ENCODE peak calls at places on chromosomes 7 and 10, in ten cellular contexts. M is breast epithelium, C is upper lobe of right lung, X is heart right ventricle, P is RWPE2, Z is psoas muscle, R is ovary, H is Peyer's patch, J is thoracic aorta, E is spleen. F is an unnamed sample.
A peak's percentile ranks its signal among the peaks of the same experiment; 100 is the strongest.

GRCh38 chr10:77510695-77511094 is 126.9 kb downstream of the KCNMA1 start:
- DNase-seq in M (no peak), C (no peak), X (no peak), P (no peak), Z (no peak), R (no peak), H (no peak), J (no peak), E (no peak), F (no peak)

GRCh38 chr10:22320591-22321155 is at the start of gene BMI1:
- DNase-seq in M (peak; percentile 77), C (peak; percentile 87), X (peak; percentile 78), P (no peak), Z (peak; percentile 84), R (peak; percentile 68), H (peak; percentile 69), J (no peak), E (peak; percentile 90), F (peak; percentile 93)

GRCh38 chr7:135253851-135254815 is 20.5 kb downstream of the STRA8 start:
- DNase-seq in M (no peak), C (peak; percentile 73), X (peak; percentile 54), P (no peak), Z (peak; percentile 77), R (peak; percentile 26), H (peak; percentile 20), J (peak; percentile 74), E (peak; percentile 82), F (peak; percentile 93)

GRCh38 chr10:77532068-77532467 is 105.5 kb downstream of the KCNMA1 start:
- DNase-seq in M (no peak), C (no peak), X (no peak), P (no peak), Z (no peak), R (no peak), H (no peak), J (no peak), E (no peak), F (peak; percentile 34)

GRCh38 chr7:71377469-71377868 is 245.5 kb downstream of the GALNT17 start:
- DNase-seq in M (no peak), C (no peak), X (no peak), P (no peak), Z (no peak), R (no peak), H (no peak), J (no peak), E (no peak), F (no peak)

GRCh38 chr10:33899578-33900531 is 565.4 kb upstream of the NRP1 start:
- DNase-seq in M (no peak), C (no peak), X (no peak), P (no peak), Z (no peak), R (no peak), H (no peak), J (no peak), E (no peak), F (no peak)

GRCh38 chr7:126778101-126778500 is 474.6 kb downstream of the GRM8 start:
- DNase-seq in M (no peak), C (no peak), X (no peak), P (no peak), Z (no peak), R (no peak), H (no peak), J (no peak), E (no peak), F (no peak)

GRCh38 chr7:43906327-43907010 is at the start of gene URGCP:
- DNase-seq in M (peak; percentile 52), C (peak; percentile 85), X (peak; percentile 71), P (no peak), Z (peak; percentile 59), R (peak; percentile 55), H (peak; percentile 35), J (no peak), E (peak; percentile 92), F (peak; percentile 25)

GRCh38 chr7:121954803-121955202 is 81.8 kb downstream of the PTPRZ1 start:
- DNase-seq in M (no peak), C (no peak), X (no peak), P (no peak), Z (no peak), R (no peak), H (no peak), J (no peak), E (no peak), F (no peak)

GRCh38 chr7:96800824-96801223 is 91.2 kb upstream of the SEM1 start:
- DNase-seq in M (no peak), C (no peak), X (no peak), P (no peak), Z (no peak), R (no peak), H (no peak), J (no peak), E (no peak), F (no peak)

GRCh38 chr7:12729112-12729511 is 41.7 kb downstream of the ARL4A start:
- DNase-seq in M (peak; percentile 54), C (peak; percentile 69), X (peak; percentile 71), P (no peak), Z (peak; percentile 45), R (peak; percentile 56), H (no peak), J (peak; percentile 19), E (no peak), F (peak; percentile 78)

GRCh38 chr7:124462249-124462648 is 303.3 kb downstream of the GPR37 start:
- DNase-seq in M (no peak), C (no peak), X (no peak), P (no peak), Z (no peak), R (no peak), H (no peak), J (no peak), E (no peak), F (no peak)

GRCh38 chr7:2175514-2175913 is 57.2 kb downstream of the MAD1L1 start:
- DNase-seq in M (no peak), C (no peak), X (no peak), P (no peak), Z (no peak), R (peak; percentile 57), H (no peak), J (no peak), E (no peak), F (peak; percentile 74)

DNA sequence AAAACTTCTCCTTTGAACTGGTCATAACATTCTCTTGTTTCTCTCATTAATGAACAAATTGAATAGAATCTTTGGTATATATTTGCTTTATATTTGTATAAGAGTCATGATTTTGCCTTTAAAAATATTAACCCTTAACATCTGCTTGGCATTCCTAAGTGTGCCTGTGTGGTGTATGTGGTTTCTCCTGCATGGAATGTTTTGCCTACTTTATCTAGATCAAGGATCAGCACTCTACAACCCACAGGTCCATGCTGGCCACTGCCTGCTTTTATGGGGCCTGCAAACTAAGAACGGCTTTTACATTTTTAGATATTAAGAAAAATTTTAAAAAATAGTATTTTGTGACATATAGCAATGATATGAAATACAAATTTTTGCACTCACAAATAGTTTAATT is 4.3 kb upstream of the LAMB4 start:
- DNase-seq in M (no peak), C (no peak), X (no peak), P (no peak), Z (no peak), R (no peak), H (no peak), J (no peak), E (no peak), F (no peak)
- H3K27ac ChIP-seq in M (no peak overlapping the region), C (no peak overlapping the region), X (no peak overlapping the region), P (no peak overlapping the region), Z (no peak overlapping the region), R (no peak overlapping the region), H (no peak overlapping the region), J (no peak overlapping the region), E (no peak overlapping the region), F (no peak overlapping the region)

GRCh38 chr7:155631155-155631554 is 13.3 kb upstream of the RBM33 start:
- DNase-seq in M (no peak), C (no peak), X (no peak), P (no peak), Z (no peak), R (no peak), H (no peak), J (no peak), E (no peak), F (no peak)
- TF ChIP-seq CTCF in M (no peak), C (no peak), X (no peak), P (no peak), Z (no peak), R (no peak), H (no peak), J (no peak), E (no peak), F (no peak)

DNA sequence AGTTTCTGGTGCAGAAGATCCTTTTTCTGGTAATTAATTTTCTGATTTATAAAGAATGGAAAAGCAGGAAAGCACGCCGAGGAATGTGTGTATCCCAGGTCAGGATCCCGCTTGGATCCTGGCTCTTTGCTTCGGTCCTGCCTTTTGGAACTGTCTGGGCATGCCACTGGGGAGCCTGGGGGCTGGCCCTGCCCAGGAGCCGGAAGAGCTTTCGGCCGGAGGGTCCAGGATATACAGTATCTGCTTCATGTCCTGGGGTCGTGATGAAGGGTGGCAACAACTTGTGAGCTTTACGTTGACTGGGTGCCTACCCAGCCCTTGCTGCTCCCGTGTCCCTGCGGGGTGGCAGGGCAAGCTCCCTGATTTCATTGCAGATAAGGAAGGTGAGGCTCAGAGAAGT is 2.4 kb downstream of the SH2D4B start:
- DNase-seq in M (peak; percentile 33), C (no peak), X (no peak), P (no peak), Z (no peak), R (no peak), H (no peak), J (no peak), E (no peak), F (no peak)
- H3K4me3 ChIP-seq in M (no peak overlapping the region), C (no peak overlapping the region), X (no peak overlapping the region), P (no peak overlapping the region), Z (no peak overlapping the region), R (no peak overlapping the region), H (no peak overlapping the region), J (no peak overlapping the region), E (no peak overlapping the region), F (no peak overlapping the region)

GRCh38 chr10:79142064-79142491 is 73.3 kb downstream of the ZMIZ1 start:
- DNase-seq in M (no peak), C (no peak), X (no peak), P (no peak), Z (peak; percentile 63), R (no peak), H (no peak), J (no peak), E (no peak), F (no peak)
- H3K27ac ChIP-seq in M (peak overlapping the region; percentile 98), C (peak overlapping the region; percentile 51), X (peak overlapping the region; percentile 96), P (no peak overlapping the region), Z (no peak overlapping the region), R (peak overlapping the region; percentile 48), H (peak overlapping the region; percentile 36), J (no peak overlapping the region), E (peak overlapping the region; percentile 3), F (no peak overlapping the region)

GRCh38 chr7:23013715-23014649 is at the start of gene HYCC1:
- DNase-seq in M (peak; percentile 98), C (peak; percentile 99), X (peak; percentile 98), P (peak; percentile 99), Z (peak; percentile 98), R (peak; percentile 97), H (peak; percentile 99), J (peak; percentile 95), E (peak; percentile 99), F (peak; percentile 99)
- TF ChIP-seq CTCF in M (peak; percentile 76), C (peak; percentile 66), X (peak; percentile 67), P (peak; percentile 82), Z (peak; percentile 70), R (peak; percentile 66), H (peak; percentile 78), J (peak; percentile 82), E (peak; percentile 57), F (peak; percentile 81)

GRCh38 chr7:88344271-88344670 is 37.6 kb upstream of the STEAP4 start:
- DNase-seq in M (no peak), C (no peak), X (no peak), P (no peak), Z (no peak), R (no peak), H (no peak), J (no peak), E (no peak), F (no peak)
- H3K4me3 ChIP-seq in M (no peak overlapping the region), C (no peak overlapping the region), X (no peak overlapping the region), P (no peak overlapping the region), Z (no peak overlapping the region), R (no peak overlapping the region), H (no peak overlapping the region), J (no peak overlapping the region), E (no peak overlapping the region), F (no peak overlapping the region)